ENCODE peak calls at places on chromosomes 4 and X, in five cellular contexts. Z is RPMI7951; F is endothelial cell; W is activated CD8-positive, alpha-beta memory T cell treated with anti-CD3 and anti-CD28 coated beads for 1 hour; M is ELR. A is an unnamed sample.

GRCh38 chrX:120753413-120754251 is 122.0 kb downstream of the CT47B1 start:
- DNase-seq in Z (no peak), F (no peak), W (no peak), M (no peak), A (no peak)

GRCh38 chr4:170990989-170991589 is 822.1 kb upstream of the GALNTL6 start:
- DNase-seq in Z (no peak), F (peak), W (no peak), M (peak), A (no peak)

GRCh38 chrX:51336584-51336983 is 4.0 kb downstream of the NUDT10 start:
- DNase-seq in Z (peak), F (peak), W (no peak), M (peak), A (peak)

GRCh38 chr4:144338834-144339233 is 198.3 kb upstream of the GYPA start:
- DNase-seq in Z (no peak), F (no peak), W (no peak), M (no peak), A (no peak)

GRCh38 chrX:119391279-119391678 is 7.9 kb upstream of the SLC25A43 start:
- DNase-seq in Z (peak), F (no peak), W (no peak), M (peak), A (no peak)

GRCh38 chr4:123418486-123418931 is 21.9 kb downstream of the SPRY1 start:
- DNase-seq in Z (peak), F (peak), W (no peak), M (peak), A (no peak)

GRCh38 chr4:8306511-8307021 is 37.0 kb downstream of the HTRA3 start:
- DNase-seq in Z (no peak), F (no peak), W (no peak), M (no peak), A (no peak)

GRCh38 chrX:24423960-24424359 is 41.1 kb upstream of the PDK3 start:
- DNase-seq in Z (no peak), F (no peak), W (no peak), M (no peak), A (no peak)

GRCh38 chrX:123971963-123972362 is 10.5 kb downstream of the STAG2 start:
- DNase-seq in Z (no peak), F (no peak), W (no peak), M (no peak), A (no peak)

GRCh38 chrX:105150557-105150956 is 69.9 kb downstream of the TEX13A start:
- DNase-seq in Z (no peak), F (no peak), W (no peak), M (no peak), A (no peak)

GRCh38 chr4:57084360-57084759 is 25.8 kb downstream of the IGFBP7 start:
- DNase-seq in Z (no peak), F (no peak), W (no peak), M (no peak), A (no peak)

GRCh38 chrX:47240619-47241018 is 7.8 kb downstream of the USP11 start:
- DNase-seq in Z (no peak), F (no peak), W (no peak), M (no peak), A (no peak)

GRCh38 chrX:133053854-133054565 is 42.9 kb downstream of the USP26 start:
- DNase-seq in Z (no peak), F (no peak), W (no peak), M (no peak), A (no peak)

GRCh38 chrX:51855698-51856097 is 37.7 kb upstream of the MAGED1 start:
- DNase-seq in Z (no peak), F (no peak), W (no peak), M (no peak), A (no peak)

GRCh38 chrX:128906753-128907152 is 616.5 kb downstream of the SMARCA1 start:
- DNase-seq in Z (no peak), F (no peak), W (no peak), M (no peak), A (no peak)

GRCh38 chrX:130523460-130524394 is 121.9 kb downstream of the RBMX2 start:
- DNase-seq in Z (peak), F (no peak), W (no peak), M (peak), A (no peak)

GRCh38 chrX:87338510-87338909 is 179.1 kb upstream of the KLHL4 start:
- DNase-seq in Z (peak), F (no peak), W (no peak), M (no peak), A (no peak)

GRCh38 chrX:7115557-7115956 is 32.0 kb upstream of the STS start:
- DNase-seq in Z (peak), F (no peak), W (no peak), M (no peak), A (no peak)

GRCh38 chr4:127604949-127605709 is 27.6 kb upstream of the INTU start:
- DNase-seq in Z (peak), F (no peak), W (no peak), M (peak), A (no peak)

GRCh38 chr4:77538574-77539157 is 67.0 kb upstream of the CXCL13 start:
- DNase-seq in Z (peak), F (no peak), W (no peak), M (peak), A (no peak)

GRCh38 chr4:163544407-163545038 is 50.0 kb downstream of the TMA16 start:
- DNase-seq in Z (peak), F (peak), W (no peak), M (peak), A (peak)

GRCh38 chr4:74362347-74362746 is 2.6 kb upstream of the EREG start:
- DNase-seq in Z (no peak), F (no peak), W (no peak), M (peak), A (no peak)

GRCh38 chr4:141645611-141646340 is 9.4 kb downstream of the IL15 start:
- DNase-seq in Z (peak), F (no peak), W (no peak), M (peak), A (no peak)

GRCh38 chrX:15675490-15675921 is 10.9 kb upstream of the CLTRN start:
- DNase-seq in Z (no peak), F (peak), W (peak), M (peak), A (peak)

GRCh38 chr4:48635310-48635709 is 144.8 kb downstream of the FRYL start:
- DNase-seq in Z (peak), F (no peak), W (no peak), M (peak), A (no peak)

GRCh38 chrX:11434607-11435006 is 141.4 kb downstream of the AMELX start:
- DNase-seq in Z (no peak), F (no peak), W (no peak), M (no peak), A (no peak)

GRCh38 chrX:39895228-39896110 is 202.3 kb downstream of the BCOR start:
- DNase-seq in Z (peak), F (no peak), W (no peak), M (peak), A (no peak)

GRCh38 chrX:130799393-130799792 is 103.6 kb downstream of the ENOX2 start:
- DNase-seq in Z (peak), F (no peak), W (no peak), M (peak), A (no peak)

GRCh38 chrX:10926404-10926803 is 184.7 kb upstream of the HCCS start:
- DNase-seq in Z (no peak), F (no peak), W (no peak), M (no peak), A (no peak)

GRCh38 chr4:6200011-6200921 is at the start of gene JAKMIP1:
- DNase-seq in Z (no peak), F (peak), W (no peak), M (peak), A (peak)

GRCh38 chr4:44760142-44760898 is 34.0 kb upstream of the GNPDA2 start:
- DNase-seq in Z (peak), F (peak), W (no peak), M (peak), A (no peak)

GRCh38 chrX:97547873-97548578 is 664.3 kb downstream of the RPA4 start:
- DNase-seq in Z (peak), F (no peak), W (no peak), M (peak), A (no peak)

A was measured in CD4-positive, alpha-beta T cell.